ENCODE peak calls at places on chromosome 20, in four cellular contexts. T is esophagus muscularis mucosa; E is mammary epithelial cell; S is effector memory CD4-positive, alpha-beta T cell. Z is an unnamed sample. For H3K9me3 and H3K4me1, the result is how much of the 10 kb centered on the place peaks cover.

GRCh38 chr20:23059831-23060230 is 10.4 kb upstream of the THBD start:
- DNase-seq in T (no peak), E (no peak), S (no peak), Z (no peak)

GRCh38 chr20:52150440-52151258 is 40.9 kb downstream of the ZFP64 start:
- DNase-seq in T (no peak), E (peak), S (no peak), Z (peak)

GRCh38 chr20:10504893-10505292 is 69.8 kb downstream of the SLX4IP start:
- DNase-seq in T (no peak), E (no peak), S (no peak), Z (no peak)

GRCh38 chr20:64247970-64248841 is 7.3 kb upstream of the PCMTD2 start:
- DNase-seq in T (no peak), E (no peak), S (no peak), Z (no peak)

GRCh38 chr20:46021361-46022359 is 7.4 kb upstream of the SLC12A5 start:
- DNase-seq in T (no peak), E (no peak), S (no peak), Z (peak)

GRCh38 chr20:5687884-5688283 is 62.3 kb upstream of the SHLD1 start:
- DNase-seq in T (no peak), E (no peak), S (no peak), Z (no peak)

GRCh38 chr20:59783020-59784010 is 150.1 kb downstream of the SYCP2 start:
- DNase-seq in T (peak), E (peak), S (no peak), Z (peak)

GRCh38 chr20:51067792-51068191 is 44.9 kb upstream of the KCNG1 start:
- DNase-seq in T (no peak), E (no peak), S (no peak), Z (no peak)

GRCh38 chr20:47665221-47665991 is 119.9 kb downstream of the SULF2 start:
- DNase-seq in T (no peak), E (peak), S (no peak), Z (no peak)

GRCh38 chr20:4603724-4604123 is 118.0 kb upstream of the PRND start:
- DNase-seq in T (peak), E (no peak), S (no peak), Z (no peak)

GRCh38 chr20:53712212-53712977 is 118.8 kb upstream of the ZNF217 start:
- DNase-seq in T (no peak), E (no peak), S (no peak), Z (no peak)

GRCh38 chr20:23404196-23404595 is 17.1 kb downstream of the NAPB start:
- DNase-seq in T (no peak), E (peak), S (no peak), Z (no peak)

GRCh38 chr20:56554869-56555268 is 21.8 kb downstream of the FAM209B start:
- DNase-seq in T (no peak), E (peak), S (no peak), Z (peak)

GRCh38 chr20:50848341-50848808 is 53.5 kb downstream of the BCAS4 start:
- DNase-seq in T (no peak), E (peak), S (no peak), Z (no peak)

GRCh38 chr20:36745234-36745926 is 510 bp downstream of the NDRG3 start:
- DNase-seq in T (no peak), E (peak), S (peak), Z (peak)

GRCh38 chr20:5135363-5136012 is 8.7 kb downstream of the CDS2 start:
- DNase-seq in T (no peak), E (no peak), S (no peak), Z (no peak)

GRCh38 chr20:57244221-57244585 is 22.2 kb downstream of the BMP7 start:
- DNase-seq in T (no peak), E (peak), S (no peak), Z (no peak)

GRCh38 chr20:24353135-24353694 is 116.2 kb upstream of the SYNDIG1 start:
- DNase-seq in T (no peak), E (no peak), S (no peak), Z (no peak)

GRCh38 chr20:17848649-17849048 is 119.9 kb downstream of the SNX5 start:
- DNase-seq in T (no peak), E (no peak), S (no peak), Z (no peak)

GRCh38 chr20:18796282-18796833 is 17.2 kb upstream of the SCP2D1 start:
- DNase-seq in T (no peak), E (no peak), S (no peak), Z (no peak)

GRCh38 chr20:9348746-9349145 is 165.6 kb upstream of the LAMP5 start:
- DNase-seq in T (no peak), E (no peak), S (no peak), Z (no peak)

GRCh38 chr20:33549229-33549628 is 59.3 kb downstream of the CBFA2T2 start:
- DNase-seq in T (no peak), E (no peak), S (no peak), Z (no peak)

GRCh38 chr20:51955756-51956155 is 153.4 kb upstream of the SALL4 start:
- DNase-seq in T (no peak), E (no peak), S (no peak), Z (no peak)

GRCh38 chr20:6718660-6719059 is 48.8 kb upstream of the BMP2 start:
- DNase-seq in T (no peak), E (peak), S (no peak), Z (no peak)

GRCh38 chr20:3995067-3995748 is 20.1 kb downstream of the RNF24 start:
- DNase-seq in T (no peak), E (peak), S (no peak), Z (no peak)

GRCh38 chr20:51715028-51715872 is 52.9 kb downstream of the ATP9A start:
- DNase-seq in T (no peak), E (no peak), S (no peak), Z (no peak)

GRCh38 chr20:63553251-63553932 is 567 bp upstream of the FNDC11 start:
- DNase-seq in T (peak), E (peak), S (peak), Z (peak)

GRCh38 chr20:51579137-51579536 is 36.6 kb upstream of the NFATC2 start:
- DNase-seq in T (no peak), E (no peak), S (no peak), Z (no peak)

GRCh38 chr20:59597240-59597639 is 7.1 kb upstream of the PHACTR3 start:
- DNase-seq in T (no peak), E (no peak), S (no peak), Z (no peak)

GRCh38 chr20:36035720-36036119 is 67.3 kb downstream of the CNBD2 start:
- DNase-seq in T (no peak), E (peak), S (no peak), Z (no peak)

GRCh38 chr20:20457392-20458126 is 89.7 kb downstream of the INSM1 start:
- DNase-seq in T (no peak), E (no peak), S (no peak), Z (no peak)

GRCh38 chr20:22411568-22412450 is 172.6 kb downstream of the FOXA2 start:
- DNase-seq in T (no peak), E (no peak), S (no peak), Z (peak)

GRCh38 chr20:35883778-35884540 is 70.3 kb downstream of the SCAND1 start:
- DNase-seq in T (no peak), E (peak), S (peak), Z (peak)

GRCh38 chr20:37401282-37401929 is 55.5 kb downstream of the SRC start:
- DNase-seq in T (no peak), E (no peak), S (no peak), Z (no peak)

GRCh38 chr20:2221933-2222332 is 73.9 kb upstream of the TGM3 start:
- DNase-seq in T (no peak), E (no peak), S (no peak), Z (no peak)

GRCh38 chr20:37890108-37890507 is 12.8 kb upstream of the VSTM2L start:
- DNase-seq in T (no peak), E (no peak), S (no peak), Z (no peak)

GRCh38 chr20:12798286-12798685 is 210.5 kb upstream of the SPTLC3 start:
- DNase-seq in T (no peak), E (no peak), S (no peak), Z (no peak)

GRCh38 chr20:54340667-54341081 is 132.8 kb downstream of the PFDN4 start:
- DNase-seq in T (no peak), E (no peak), S (no peak), Z (no peak)

GRCh38 chr20:37714973-37715657 is 21.3 kb downstream of the CTNNBL1 start:
- DNase-seq in T (no peak), E (peak), S (no peak), Z (no peak)

GRCh38 chr20:17679786-17680127 is 2.3 kb downstream of the RRBP1 start:
- DNase-seq in T (no peak), E (no peak), S (no peak), Z (no peak)

GRCh38 chr20:41571006-41571405 is 47.2 kb downstream of the CHD6 start:
- DNase-seq in T (no peak), E (no peak), S (no peak), Z (no peak)
- H3K9me3 ChIP-seq in T (under half), E (under half), S (under half), Z (under half)

GRCh38 chr20:43948455-43948854 is 33.8 kb downstream of the TOX2 start:
- DNase-seq in T (no peak), E (no peak), S (no peak), Z (no peak)
- H3K4me1 ChIP-seq in T (under half), E (under half), S (under half), Z (under half)

DNA sequence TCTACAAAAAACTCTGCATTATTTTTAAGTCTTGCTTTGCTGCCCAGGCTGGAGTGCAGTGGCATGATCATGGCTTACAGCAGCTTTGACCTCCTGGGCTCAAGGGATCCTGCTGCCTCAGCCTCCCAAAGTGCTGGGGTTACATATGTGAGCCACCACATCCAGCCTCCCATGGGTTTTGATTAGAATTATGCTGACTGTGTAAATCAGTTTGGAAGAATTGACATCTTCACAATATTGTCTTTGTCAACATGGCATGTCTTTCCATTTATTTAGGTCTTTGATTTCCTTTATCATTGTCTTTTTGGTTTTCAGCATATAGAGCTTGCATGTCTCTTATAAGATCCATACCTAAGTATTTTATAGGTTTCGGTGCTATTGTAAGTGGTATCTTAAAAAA is 13.2 kb upstream of the APCDD1L start:
- DNase-seq in T (no peak), E (no peak), S (no peak), Z (no peak)
- H3K9me3 ChIP-seq in T (under half), E (under half), S (under half), Z (under half)

GRCh38 chr20:32031007-32031958 is 20.8 kb upstream of the HCK start:
- DNase-seq in T (peak), E (peak), S (peak), Z (peak)
- H3K4me1 ChIP-seq in T (under half), E (under half), S (under half), Z (under half)

GRCh38 chr20:157154-157553 is at the start of gene DEFB127:
- DNase-seq in T (no peak), E (no peak), S (no peak), Z (no peak)
- H3K9me3 ChIP-seq in T (under half), E (under half), S (under half), Z (under half)

GRCh38 chr20:49183444-49183843 is 4.7 kb downstream of the STAU1 start:
- DNase-seq in T (no peak), E (no peak), S (no peak), Z (no peak)
- H3K4me1 ChIP-seq in T (half or more), E (under half), S (under half), Z (under half)

GRCh38 chr20:62104791-62105345 is 17.4 kb upstream of the LSM14B start:
- DNase-seq in T (no peak), E (no peak), S (no peak), Z (peak)

GRCh38 chr20:62101078-62101477 is 21.2 kb upstream of the LSM14B start:
- DNase-seq in T (no peak), E (no peak), S (no peak), Z (no peak)

GRCh38 chr20:62105592-62105991 is 16.7 kb upstream of the LSM14B start:
- DNase-seq in T (no peak), E (no peak), S (no peak), Z (no peak)

GRCh38 chr20:62103508-62104233 is 18.6 kb upstream of the LSM14B start:
- DNase-seq in T (no peak), E (no peak), S (no peak), Z (no peak)

DNA sequence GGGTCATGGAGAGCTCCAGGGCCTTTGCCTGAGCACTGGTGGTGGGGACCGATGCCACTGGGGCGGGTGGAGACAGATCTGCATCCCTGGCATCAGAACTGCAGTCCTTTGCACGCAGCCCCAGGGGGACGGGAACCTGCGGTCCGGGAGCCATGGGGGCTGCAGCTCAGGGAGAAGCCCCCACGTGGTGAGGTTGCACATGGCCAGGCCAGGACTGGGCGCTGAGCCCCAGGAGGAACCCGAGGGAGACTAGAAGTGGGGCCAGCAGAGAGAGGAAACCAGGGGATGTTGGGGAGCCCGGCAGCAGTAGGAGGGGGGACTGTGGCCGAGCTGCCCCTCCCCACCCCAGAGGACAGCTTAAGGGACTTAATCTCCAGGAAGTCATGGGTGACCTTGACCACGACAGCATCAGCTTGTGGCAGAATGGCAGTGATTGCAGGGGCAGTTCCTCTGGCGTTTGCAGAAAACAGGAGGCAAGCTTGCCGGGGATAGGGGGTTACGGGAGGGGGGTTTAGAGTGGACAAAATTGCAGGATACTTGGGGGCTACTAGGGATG is 18.0 kb upstream of the LSM14B start:
- DNase-seq in T (no peak), E (no peak), S (no peak), Z (no peak)
- H3K9me3 ChIP-seq in T (under half), E (under half), S (under half), Z (under half)